ENCODE peak calls at places on chromosomes 5 and 9, in four cellular contexts. G is HepG2, R is WTC11, B is K562. T is an unnamed sample.

GRCh38 chr5:157948738-157949410 is 89.9 kb upstream of the CLINT1 start:
- DNase-seq in G (peak), R (peak), B (peak), T (peak)

GRCh38 chr5:52428977-52429474 is 358.7 kb upstream of the ITGA1 start:
- DNase-seq in G (no peak), R (no peak), B (no peak), T (no peak)

GRCh38 chr5:107248065-107248695 is 422.6 kb downstream of the EFNA5 start:
- DNase-seq in G (no peak), R (peak), B (peak), T (peak)

GRCh38 chr5:172496671-172497371 is 42.5 kb upstream of the SH3PXD2B start:
- DNase-seq in G (no peak), R (no peak), B (no peak), T (no peak)

GRCh38 chr5:107652839-107653607 is 17.7 kb downstream of the EFNA5 start:
- DNase-seq in G (no peak), R (no peak), B (no peak), T (no peak)

GRCh38 chr9:125430611-125431305 is 169.1 kb downstream of the GAPVD1 start:
- DNase-seq in G (no peak), R (peak), B (no peak), T (no peak)

GRCh38 chr9:4904322-4905134 is 80.5 kb upstream of the JAK2 start:
- DNase-seq in G (no peak), R (no peak), B (no peak), T (no peak)

GRCh38 chr9:6634441-6634840 is 11.1 kb downstream of the GLDC start:
- DNase-seq in G (no peak), R (no peak), B (peak), T (no peak)

GRCh38 chr5:126988021-126988569 is 42.3 kb downstream of the MARCHF3 start:
- DNase-seq in G (no peak), R (no peak), B (no peak), T (no peak)

GRCh38 chr9:131960805-131961495 is 118.7 kb downstream of the MED27 start:
- DNase-seq in G (no peak), R (no peak), B (no peak), T (no peak)

GRCh38 chr5:115147052-115147451 is 22.7 kb downstream of the TRIM36 start:
- DNase-seq in G (no peak), R (no peak), B (no peak), T (no peak)

GRCh38 chr5:167658890-167659289 is 632.6 kb upstream of the WWC1 start:
- DNase-seq in G (no peak), R (no peak), B (no peak), T (no peak)

GRCh38 chr9:38006163-38006562 is 62.9 kb downstream of the SHB start:
- DNase-seq in G (no peak), R (no peak), B (no peak), T (no peak)

GRCh38 chr9:38009990-38010389 is 59.0 kb downstream of the SHB start:
- DNase-seq in G (no peak), R (no peak), B (no peak), T (no peak)

GRCh38 chr9:38009035-38009501 is 60.0 kb downstream of the SHB start:
- DNase-seq in G (no peak), R (no peak), B (no peak), T (no peak)

GRCh38 chr9:38006981-38007380 is 62.0 kb downstream of the SHB start:
- DNase-seq in G (no peak), R (no peak), B (no peak), T (no peak)

DNA sequence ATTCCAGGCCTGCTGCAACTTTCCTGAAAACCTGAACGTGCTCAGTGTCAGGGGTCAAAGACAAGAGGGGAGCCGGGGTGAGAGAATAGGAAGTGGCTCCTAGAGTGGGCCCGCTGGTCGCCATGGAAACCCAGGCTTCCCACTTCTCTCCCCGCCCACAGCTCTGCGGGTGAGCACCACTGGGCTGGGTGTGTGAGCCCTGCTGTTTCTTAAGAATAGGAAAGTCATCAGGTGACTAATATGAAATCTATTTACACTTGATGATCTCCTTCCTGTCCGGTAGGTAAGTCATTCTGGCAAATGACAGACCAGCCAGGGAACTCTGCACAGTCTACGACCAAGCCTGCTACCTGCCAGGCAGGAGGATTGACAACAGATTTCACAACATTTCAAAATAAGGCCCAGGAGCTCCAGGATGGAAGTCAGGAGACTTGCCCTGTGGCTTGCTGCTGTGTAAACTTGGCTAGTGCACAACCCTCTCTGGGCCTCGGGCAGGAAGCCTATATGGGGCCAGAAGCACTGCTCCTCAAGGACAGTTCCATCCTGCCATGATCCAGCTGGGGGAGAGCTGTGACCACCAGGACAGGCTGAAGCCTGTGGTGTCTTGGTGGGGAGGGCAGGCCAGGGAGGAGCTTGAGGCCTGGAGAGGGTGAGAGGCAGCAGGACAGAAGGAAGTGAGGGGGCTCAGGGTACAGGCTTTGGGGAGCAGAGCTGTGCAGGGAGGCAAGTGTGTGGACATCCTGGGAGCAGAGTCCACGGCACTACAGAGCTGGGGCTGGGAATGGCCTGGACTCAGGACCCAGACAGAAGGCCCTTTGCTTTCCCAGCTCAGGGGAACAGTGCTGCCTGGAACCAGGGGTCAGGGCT is 60.6 kb downstream of the SHB start:
- DNase-seq in G (peak), R (peak), B (peak), T (no peak)
- TF ChIP-seq SP1 in G (no peak), R (no peak), B (no peak), T (no peak)

GRCh38 chr5:134051305-134051704 is 46.5 kb upstream of the VDAC1 start:
- DNase-seq in G (no peak), R (no peak), B (no peak), T (no peak)

GRCh38 chr5:134055015-134055414 is 50.2 kb upstream of the VDAC1 start:
- DNase-seq in G (no peak), R (no peak), B (no peak), T (no peak)

GRCh38 chr5:134048864-134049263 is 44.1 kb upstream of the VDAC1 start:
- DNase-seq in G (no peak), R (no peak), B (peak), T (no peak)

GRCh38 chr5:134053314-134053839 is 48.6 kb upstream of the VDAC1 start:
- DNase-seq in G (no peak), R (no peak), B (no peak), T (no peak)

GRCh38 chr5:134053840-134054338 is 49.1 kb upstream of the VDAC1 start:
- DNase-seq in G (no peak), R (no peak), B (no peak), T (no peak)
- TF ChIP-seq ELF4 in G (no peak), R (no peak), B (no peak), T (no peak)

DNA sequence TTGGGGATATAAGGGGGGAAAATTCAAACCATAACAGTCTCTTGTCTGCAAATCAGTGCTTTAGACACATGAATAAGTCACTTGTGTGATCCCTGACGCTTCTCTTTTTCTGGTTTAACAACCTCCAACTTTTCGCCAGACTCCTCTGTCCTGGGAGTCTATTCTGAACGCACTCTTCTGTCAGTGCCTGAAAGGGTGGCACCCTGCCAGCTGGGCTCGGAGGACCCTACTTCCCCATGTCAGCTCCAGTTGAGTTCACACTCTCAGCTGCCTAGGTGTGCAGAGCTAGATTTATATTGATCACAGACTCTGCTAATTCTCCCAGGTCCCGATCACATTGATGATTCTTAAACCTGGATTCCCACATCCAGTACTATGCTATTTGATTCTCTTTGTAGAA is 649.1 kb downstream of the BNC2 start:
- DNase-seq in G (no peak), R (no peak), B (no peak), T (no peak)
- TF ChIP-seq SP1 in G (no peak), R (no peak), B (no peak), T (no peak)

DNA sequence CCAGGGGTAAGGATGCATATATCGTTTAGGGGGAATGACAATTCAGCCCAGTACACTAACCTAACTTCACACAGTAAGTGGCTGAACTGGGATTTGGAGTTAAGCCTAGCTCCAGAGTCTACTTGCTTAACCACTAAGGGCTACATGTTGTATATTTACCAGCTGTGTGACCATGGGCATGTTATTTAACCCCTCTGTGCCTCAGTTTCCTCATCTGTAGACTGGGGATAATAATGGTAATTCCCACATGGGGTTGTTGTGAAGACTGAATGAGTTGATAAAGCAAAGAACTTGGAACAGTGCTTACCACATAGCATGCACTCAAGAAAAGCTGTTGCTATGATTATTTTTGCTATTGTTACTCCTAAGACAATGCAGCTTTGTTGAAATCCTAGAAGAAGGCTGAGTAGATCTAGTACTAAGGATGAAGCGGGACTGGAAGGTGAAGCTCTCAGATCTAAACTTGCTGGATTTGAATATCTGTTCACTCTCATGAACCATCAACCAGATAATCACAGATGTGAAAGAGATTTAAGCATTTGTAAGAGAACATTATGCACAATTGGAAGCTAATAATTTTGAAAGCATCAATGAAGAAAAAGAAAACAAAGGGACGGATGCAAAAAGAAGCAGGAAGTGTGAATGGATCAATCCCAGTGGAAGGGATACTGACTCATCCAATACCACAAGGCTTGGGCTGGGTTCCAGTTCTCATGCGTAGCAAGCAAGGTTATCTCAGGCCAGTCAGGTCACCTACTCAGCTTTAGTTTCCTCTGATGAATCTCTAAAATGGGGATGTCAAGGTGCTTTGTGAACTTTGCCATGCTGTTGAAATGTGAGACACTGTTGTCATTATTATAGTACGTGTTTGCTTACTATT is 78.5 kb upstream of the TBC1D2 start:
- DNase-seq in G (no peak), R (no peak), B (peak), T (no peak)
- TF ChIP-seq ELF4 in G (no peak), R (no peak), B (no peak), T (no peak)

GRCh38 chr9:92685022-92685421 is 15.1 kb upstream of the IPPK start:
- DNase-seq in G (no peak), R (peak), B (peak), T (no peak)

GRCh38 chr9:92682269-92682668 is 12.3 kb upstream of the IPPK start:
- DNase-seq in G (no peak), R (no peak), B (no peak), T (no peak)

GRCh38 chr9:92686954-92687353 is 17.0 kb upstream of the IPPK start:
- DNase-seq in G (peak), R (peak), B (peak), T (peak)
- TF ChIP-seq SP1 in G (no peak), R (no peak), B (no peak), T (no peak)

DNA sequence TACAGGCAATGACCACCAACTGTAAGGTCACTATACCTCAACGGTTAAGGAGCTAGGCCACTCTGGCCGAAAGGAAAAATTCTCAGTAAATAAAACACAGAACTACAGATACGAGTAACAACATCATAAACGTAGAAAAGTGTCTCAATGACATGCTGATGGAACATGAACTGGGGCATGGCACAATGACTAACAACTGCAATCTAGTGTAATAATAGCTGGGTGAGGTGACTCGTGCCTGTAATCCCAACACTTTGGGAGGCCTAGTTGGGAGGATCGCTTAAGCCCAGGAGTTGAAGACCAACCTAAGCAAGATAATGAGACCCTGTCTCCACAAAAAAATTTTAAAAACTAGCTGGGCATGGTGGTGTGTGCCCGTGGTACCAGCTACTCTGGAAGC is 9.8 kb upstream of the RAPGEF6 start:
- DNase-seq in G (no peak), R (no peak), B (no peak), T (no peak)
- TF ChIP-seq ELF4 in G (no peak), R (no peak), B (no peak), T (no peak)

DNA sequence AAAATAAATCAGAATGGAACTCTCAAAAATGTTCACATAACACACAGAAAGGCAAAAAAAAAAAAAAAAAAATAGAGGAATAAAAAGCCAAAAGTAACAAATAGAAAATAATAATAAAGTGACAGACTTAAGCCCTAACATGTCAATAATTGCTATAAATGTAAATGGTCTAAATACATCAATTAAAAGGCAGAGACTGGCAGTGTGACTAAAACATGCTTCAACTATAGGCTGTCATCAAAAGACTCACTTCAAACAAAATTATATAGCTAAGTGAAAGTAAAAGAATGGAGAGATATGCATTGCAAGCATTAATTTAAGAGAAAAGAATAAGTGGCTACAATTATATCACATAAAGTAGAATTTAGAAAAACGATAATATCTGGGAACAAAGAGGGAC is 114.2 kb downstream of the PHF2 start:
- DNase-seq in G (no peak), R (no peak), B (no peak), T (no peak)
- TF ChIP-seq SP1 in G (no peak), R (no peak), B (no peak), T (no peak)